ENCODE peak calls at places on chromosomes 12 and 14, in eight cellular contexts. Y is ACHN; I is cardiac muscle cell; C is stimulated activated CD4-positive, alpha-beta T cell treated with anti-CD3 and anti-CD28 coated beads, Interleukin-4, amount 100 ng/mL, for 4 hours; P is Ammon's horn; D is iPS DF 6.9; W is progenitor cell of endocrine pancreas; A is EH. Z is an unnamed sample.

GRCh38 chr14:87073880-87074570 is 919.0 kb downstream of the GALC start:
- DNase-seq in Y (no peak), I (no peak), C (no peak), P (no peak), D (no peak), W (no peak), A (no peak), Z (no peak)

GRCh38 chr12:128973883-128974681 is 120.8 kb downstream of the GLT1D1 start:
- DNase-seq in Y (no peak), I (no peak), C (no peak), P (no peak), D (no peak), W (no peak), A (no peak), Z (no peak)

GRCh38 chr14:63663428-63664142 is 21.9 kb upstream of the WDR89 start:
- DNase-seq in Y (no peak), I (peak; percentile 7), C (no peak), P (no peak), D (no peak), W (no peak), A (peak; percentile 35), Z (no peak)

GRCh38 chr12:82708056-82708455 is 21.4 kb downstream of the TMTC2 start:
- DNase-seq in Y (no peak), I (peak; percentile 47), C (no peak), P (no peak), D (no peak), W (no peak), A (no peak), Z (no peak)

GRCh38 chr12:68667896-68668295 is 18.9 kb upstream of the NUP107 start:
- DNase-seq in Y (peak; percentile 19), I (no peak), C (no peak), P (no peak), D (no peak), W (no peak), A (peak; percentile 30), Z (no peak)

GRCh38 chr14:99763527-99764221 is 29.5 kb upstream of the EML1 start:
- DNase-seq in Y (no peak), I (no peak), C (no peak), P (no peak), D (no peak), W (no peak), A (no peak), Z (no peak)

GRCh38 chr12:123937707-123938600 is 34.7 kb downstream of the CCDC92 start:
- DNase-seq in Y (no peak), I (no peak), C (peak; percentile 39), P (no peak), D (no peak), W (no peak), A (peak; percentile 46), Z (no peak)

GRCh38 chr12:26939953-26940352 is 1.7 kb downstream of the FGFR1OP2 start:
- DNase-seq in Y (no peak), I (no peak), C (no peak), P (no peak), D (no peak), W (no peak), A (no peak), Z (no peak)

GRCh38 chr14:104930526-104931322 is 6.0 kb downstream of the PLD4 start:
- DNase-seq in Y (no peak), I (no peak), C (no peak), P (no peak), D (no peak), W (no peak), A (no peak), Z (no peak)

GRCh38 chr14:24315807-24316596 is 4.7 kb downstream of the LTB4R start:
- DNase-seq in Y (no peak), I (peak; percentile 54), C (no peak), P (no peak), D (no peak), W (no peak), A (no peak), Z (no peak)

GRCh38 chr12:1781770-1782169 is 38.6 kb upstream of the LRTM2 start:
- DNase-seq in Y (no peak), I (peak; percentile 50), C (no peak), P (no peak), D (no peak), W (no peak), A (peak; percentile 48), Z (no peak)

GRCh38 chr14:49677643-49678042 is 10.4 kb downstream of the POLE2 start:
- DNase-seq in Y (no peak), I (no peak), C (no peak), P (no peak), D (no peak), W (no peak), A (no peak), Z (no peak)